ENCODE peak calls at places on chromosomes 16 and 17, in ten cellular contexts. V is A549, F is transverse colon, H is tibial artery, Q is Panc1, I is hepatocyte, G is AG04450, L is fibroblast of lung, W is RWPE2, T is colonic mucosa. U is an unnamed sample. For H3K9me3, the result is how much of the 10 kb centered on the place peaks cover.

GRCh38 chr17:27612160-27612767 is 18.7 kb upstream of the LGALS9 start:
- DNase-seq in L (no peak), W (no peak), Q (no peak), G (no peak), T (no peak), V (no peak), I (no peak), H (no peak), F (no peak), U (no peak)

GRCh38 chr16:67697407-67697806 is 21.7 kb downstream of the GFOD2 start:
- DNase-seq in T (no peak), V (no peak), F (no peak), G (no peak), I (no peak), W (no peak), L (no peak), H (no peak), Q (no peak), U (no peak)

GRCh38 chr16:87735270-87736002 is 30.4 kb downstream of the KLHDC4 start:
- DNase-seq in F (no peak), T (no peak), L (no peak), G (no peak), Q (no peak), W (no peak), I (no peak), V (no peak), H (no peak), U (no peak)

GRCh38 chr17:80270104-80270503 is 9.5 kb downstream of the RNF213 start:
- DNase-seq in H (no peak), T (no peak), V (no peak), W (no peak), G (no peak), L (no peak), Q (no peak), I (no peak), F (no peak), U (no peak)

GRCh38 chr17:33582661-33583060 is 289.6 kb upstream of the ASIC2 start:
- DNase-seq in L (no peak), G (no peak), F (no peak), Q (no peak), I (no peak), T (no peak), V (no peak), W (no peak), H (no peak), U (no peak)

GRCh38 chr17:82938486-82939212 is 98.8 kb upstream of the ZNF750 start:
- DNase-seq in I (no peak), W (no peak), L (no peak), H (peak), T (no peak), V (no peak), Q (no peak), G (no peak), F (no peak), U (peak)

GRCh38 chr16:797686-798085 is 2.8 kb downstream of the GNG13 start:
- DNase-seq in T (no peak), W (no peak), I (no peak), L (no peak), H (no peak), G (no peak), Q (no peak), V (no peak), F (no peak), U (no peak)

GRCh38 chr17:57985675-57985974 is 2.4 kb downstream of the VEZF1 start:
- DNase-seq in F (no peak), L (peak), I (no peak), H (no peak), V (peak), T (no peak), Q (no peak), G (no peak), W (no peak), U (no peak)

GRCh38 chr17:50863221-50863843 is 2.8 kb downstream of the TOB1 start:
- DNase-seq in H (no peak), T (peak), Q (peak), V (peak), L (peak), G (no peak), I (peak), W (no peak), F (peak), U (peak)

GRCh38 chr17:77491921-77492445 is 351.2 kb downstream of the SEC14L1 start:
- DNase-seq in I (no peak), T (no peak), Q (no peak), L (no peak), V (no peak), F (peak), W (peak), G (no peak), H (peak), U (no peak)

GRCh38 chr17:48647103-48647963 is 21.2 kb upstream of the HOXB9 start:
- DNase-seq in W (no peak), L (peak), T (peak), F (peak), Q (no peak), H (no peak), V (peak), G (no peak), I (no peak), U (peak)

GRCh38 chr17:8692916-8693315 is 51.7 kb downstream of the CCDC42 start:
- DNase-seq in I (no peak), T (no peak), Q (no peak), W (no peak), H (no peak), G (no peak), V (no peak), F (no peak), L (no peak), U (no peak)

GRCh38 chr17:43042025-43042424 is 17.0 kb downstream of the RND2 start:
- DNase-seq in F (no peak), L (no peak), T (no peak), H (no peak), V (no peak), G (no peak), W (no peak), Q (no peak), I (no peak), U (no peak)

GRCh38 chr16:10923650-10924214 is 18.5 kb downstream of the DEXI start:
- DNase-seq in F (peak), Q (no peak), V (no peak), T (no peak), I (no peak), H (peak), G (no peak), W (no peak), L (no peak), U (no peak)

DNA sequence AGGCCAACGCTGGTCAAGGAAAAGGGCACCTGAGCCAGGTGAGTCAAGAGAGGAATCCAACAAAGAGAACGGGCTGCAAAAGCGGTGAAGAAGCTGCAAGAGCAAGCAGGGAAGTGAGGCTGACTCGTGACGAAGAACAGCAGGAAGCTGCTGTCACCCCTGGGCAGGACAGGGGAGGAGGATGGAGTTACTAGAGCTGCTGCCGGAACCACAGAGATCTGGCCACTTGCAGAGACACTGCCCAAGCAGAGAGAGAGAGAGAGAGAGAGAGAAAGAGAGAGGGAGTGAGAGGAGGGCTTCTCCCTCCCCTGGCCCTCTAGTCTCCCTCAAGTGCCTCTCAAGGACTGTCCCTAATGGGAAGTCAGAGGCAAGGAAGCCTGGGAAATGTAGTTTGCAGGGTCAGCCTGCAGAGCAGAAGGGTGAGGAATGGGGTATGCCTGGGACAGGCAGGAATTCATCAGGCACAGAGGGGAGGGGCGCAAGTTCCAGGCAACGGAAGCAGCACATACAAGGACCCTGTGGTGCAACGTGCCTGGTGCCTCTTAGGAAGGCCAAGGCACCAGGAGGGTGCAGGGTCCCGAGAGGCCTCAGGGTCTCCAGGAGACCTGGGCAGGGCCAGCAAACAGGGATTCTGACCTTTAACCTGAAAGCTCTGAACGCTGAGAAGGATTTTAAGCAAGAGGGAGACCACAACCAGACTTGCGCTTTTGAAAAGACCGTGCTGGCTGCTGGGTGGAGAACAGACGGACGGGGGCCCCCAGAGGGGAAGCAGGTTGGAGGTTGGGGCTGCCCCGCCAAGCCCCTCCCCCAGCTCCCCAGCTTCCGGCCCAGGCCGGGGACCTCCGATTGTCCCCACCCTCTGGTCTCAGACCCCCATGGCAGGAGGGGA is 45.8 kb upstream of the CIBAR2 start:
- DNase-seq in I (no peak), W (no peak), V (no peak), L (no peak), T (no peak), G (no peak), F (no peak), H (no peak), Q (no peak), U (peak)
- H3K4me3 ChIP-seq in I (no peak), W (no peak), V (no peak), L (no peak), T (no peak), G (no peak), F (no peak), H (no peak), Q (no peak), U (no peak)

GRCh38 chr16:80125677-80126076 is 415.1 kb upstream of the DYNLRB2 start:
- DNase-seq in G (no peak), V (no peak), H (no peak), L (no peak), Q (no peak), I (no peak), F (no peak), W (no peak), T (peak), U (no peak)
- H3K9me3 ChIP-seq in G (under half), V (under half), H (under half), L (under half), Q (under half), I (under half), F (under half), W (under half), T (under half), U (under half)

GRCh38 chr16:49755716-49756115 is 100.2 kb downstream of the ZNF423 start:
- DNase-seq in T (no peak), G (no peak), W (no peak), V (no peak), I (no peak), Q (no peak), L (no peak), F (no peak), H (no peak), U (no peak)

GRCh38 chr16:49756971-49757743 is 98.8 kb downstream of the ZNF423 start:
- DNase-seq in L (no peak), H (no peak), W (no peak), F (no peak), V (no peak), I (peak), Q (no peak), G (no peak), T (no peak), U (no peak)

GRCh38 chr16:49754495-49755290 is 101.2 kb downstream of the ZNF423 start:
- DNase-seq in F (peak), L (peak), H (no peak), T (peak), I (peak), Q (no peak), V (no peak), G (no peak), W (no peak), U (no peak)

GRCh38 chr16:49757744-49758069 is 98.2 kb downstream of the ZNF423 start:
- DNase-seq in G (no peak), I (no peak), V (no peak), L (no peak), F (no peak), T (no peak), W (no peak), Q (no peak), H (no peak), U (no peak)

GRCh38 chr16:49755291-49755611 is 100.7 kb downstream of the ZNF423 start:
- DNase-seq in I (peak), F (no peak), H (no peak), T (peak), G (peak), Q (no peak), V (peak), W (no peak), L (peak), U (no peak)
- TF ChIP-seq CTCF in I (peak), F (peak), H (peak), T (peak), G (peak), Q (no peak), V (peak), W (peak), L (peak), U (peak)

GRCh38 chr16:85752511-85753420 is 1.9 kb upstream of the C16orf74 start:
- DNase-seq in W (no peak), H (no peak), I (peak), L (peak), V (no peak), F (peak), T (no peak), G (no peak), Q (no peak), U (peak)

GRCh38 chr16:85749686-85750020 is 1.2 kb downstream of the C16orf74 start:
- DNase-seq in V (no peak), Q (no peak), G (no peak), T (no peak), L (no peak), H (no peak), F (peak), I (no peak), W (peak), U (no peak)

GRCh38 chr16:85751665-85752501 is 987 bp upstream of the C16orf74 start:
- DNase-seq in I (no peak), W (peak), F (no peak), G (no peak), T (no peak), Q (no peak), H (no peak), V (no peak), L (peak), U (no peak)

GRCh38 chr16:85750021-85750826 is 672 bp downstream of the C16orf74 start:
- DNase-seq in T (peak), H (no peak), L (peak), I (peak), F (peak), V (no peak), Q (no peak), W (no peak), G (no peak), U (no peak)

GRCh38 chr16:85750827-85751641 is at the start of gene C16orf74:
- DNase-seq in T (peak), W (no peak), F (peak), I (peak), L (peak), Q (no peak), G (no peak), H (no peak), V (peak), U (peak)
- H3K4me3 ChIP-seq in T (peak), W (peak), F (peak), I (peak), L (peak), Q (peak), G (peak), H (peak), V (peak), U (peak)

DNA sequence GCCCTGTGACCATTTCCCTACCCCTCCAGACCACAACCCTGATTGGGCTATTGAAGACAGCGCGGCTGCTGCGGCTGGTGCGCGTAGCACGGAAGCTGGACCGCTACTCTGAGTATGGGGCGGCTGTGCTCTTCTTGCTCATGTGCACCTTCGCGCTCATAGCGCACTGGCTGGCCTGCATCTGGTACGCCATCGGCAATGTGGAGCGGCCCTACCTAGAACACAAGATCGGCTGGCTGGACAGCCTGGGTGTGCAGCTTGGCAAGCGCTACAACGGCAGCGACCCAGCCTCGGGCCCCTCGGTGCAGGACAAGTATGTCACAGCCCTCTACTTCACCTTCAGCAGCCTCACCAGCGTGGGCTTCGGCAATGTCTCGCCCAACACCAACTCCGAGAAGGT is 12.5 kb downstream of the KCNH6 start:
- DNase-seq in Q (no peak), W (no peak), G (no peak), I (no peak), F (no peak), H (no peak), L (no peak), T (no peak), V (no peak), U (no peak)
- H3K9me3 ChIP-seq in Q (under half), W (under half), G (under half), I (under half), F (under half), H (under half), L (under half), T (under half), V (under half), U (under half)

GRCh38 chr17:76354747-76355310 is 1.1 kb upstream of the PRPSAP1 start:
- DNase-seq in I (no peak), Q (no peak), H (no peak), V (peak), T (no peak), L (no peak), F (no peak), G (no peak), W (peak), U (no peak)

GRCh38 chr17:76351526-76352071 is 2.1 kb downstream of the PRPSAP1 start:
- DNase-seq in I (no peak), V (no peak), H (no peak), W (no peak), G (no peak), Q (no peak), F (no peak), T (no peak), L (no peak), U (no peak)

GRCh38 chr17:76354317-76354729 is 607 bp upstream of the PRPSAP1 start:
- DNase-seq in V (no peak), F (no peak), W (peak), L (no peak), T (no peak), G (no peak), H (no peak), I (no peak), Q (no peak), U (no peak)

GRCh38 chr17:76353004-76353598 is 615 bp downstream of the PRPSAP1 start:
- DNase-seq in V (no peak), H (peak), W (peak), G (no peak), Q (no peak), F (peak), L (no peak), T (peak), I (peak), U (no peak)

DNA sequence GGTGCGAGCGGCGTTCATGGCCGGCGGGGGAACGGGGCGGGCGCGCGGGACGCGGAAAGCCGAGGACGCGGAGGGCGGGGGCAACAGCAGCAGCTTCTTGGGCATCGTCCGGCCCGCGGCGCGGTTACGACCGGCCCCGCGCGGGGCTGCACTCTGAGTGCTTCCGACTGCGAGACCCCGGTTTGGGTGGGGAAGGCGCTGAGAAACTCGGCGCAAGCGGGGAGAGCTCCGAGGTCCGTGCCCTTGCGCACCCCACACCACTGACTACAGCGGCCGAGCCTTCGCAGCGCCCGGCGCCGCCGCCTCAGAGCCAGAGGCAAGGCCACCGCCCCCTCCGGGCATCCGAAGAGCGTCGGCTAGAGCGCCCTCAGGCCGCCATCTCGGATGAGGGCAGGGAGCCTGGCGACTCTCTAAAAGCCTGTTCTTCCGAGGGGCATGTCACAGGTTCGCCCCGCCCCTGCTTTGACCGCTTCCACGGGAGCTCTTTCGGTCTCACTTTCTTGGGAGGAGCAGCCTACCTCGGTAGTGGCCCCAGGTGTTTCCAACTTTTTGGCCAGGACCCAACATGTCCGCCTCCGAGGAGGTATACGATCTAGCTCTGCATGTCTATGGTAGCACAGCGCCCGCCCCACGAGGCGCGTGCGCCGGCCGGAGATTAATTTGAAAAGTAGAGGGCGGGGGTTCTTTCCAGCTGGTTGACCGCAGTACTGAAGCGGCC is at the start of gene PRPSAP1:
- DNase-seq in G (peak), I (peak), Q (peak), V (peak), T (peak), H (peak), W (peak), F (peak), L (peak), U (peak)
- TF ChIP-seq CTCF in G (peak), I (no peak), Q (no peak), V (no peak), T (peak), H (peak), W (no peak), F (peak), L (peak), U (peak)

U was measured in Caco-2.